ENCODE peak calls at places on chromosomes 1 and 21, in eight cellular contexts. One of them, this sample, is unnamed.

GRCh38 chr1:91712981-91713841 is 172.7 kb downstream of the TGFBR3 start:
- DNase-seq in upper lobe of right lung: no peak
- DNase-seq in adrenal gland: no peak
- DNase-seq in foreskin keratinocyte: no peak
- DNase-seq in D341Med: no peak
- DNase-seq in nucleus accumbens: no peak
- DNase-seq in T follicular helper cell: no peak
- DNase-seq in epithelial cell of proximal tubule: peak; percentile 53
- DNase-seq in this sample: peak; percentile 42

GRCh38 chr1:2183937-2184334 is 10.6 kb downstream of the FAAP20 start:
- DNase-seq in upper lobe of right lung: no peak
- DNase-seq in adrenal gland: no peak
- DNase-seq in T follicular helper cell: no peak
- DNase-seq in D341Med: no peak
- DNase-seq in epithelial cell of proximal tubule: no peak
- DNase-seq in nucleus accumbens: no peak
- DNase-seq in foreskin keratinocyte: no peak
- DNase-seq in this sample: no peak

GRCh38 chr1:93722081-93723031 is 40.7 kb upstream of the BCAR3 start:
- DNase-seq in T follicular helper cell: no peak
- DNase-seq in D341Med: no peak
- DNase-seq in adrenal gland: peak; percentile 38
- DNase-seq in upper lobe of right lung: no peak
- DNase-seq in nucleus accumbens: no peak
- DNase-seq in epithelial cell of proximal tubule: no peak
- DNase-seq in foreskin keratinocyte: no peak
- DNase-seq in this sample: no peak

GRCh38 chr1:118257946-118258345 is 72.9 kb upstream of the SPAG17 start:
- DNase-seq in adrenal gland: no peak
- DNase-seq in foreskin keratinocyte: no peak
- DNase-seq in T follicular helper cell: no peak
- DNase-seq in nucleus accumbens: no peak
- DNase-seq in epithelial cell of proximal tubule: no peak
- DNase-seq in D341Med: no peak
- DNase-seq in upper lobe of right lung: no peak
- DNase-seq in this sample: no peak

GRCh38 chr21:44696572-44696971 is 400 bp upstream of the KRTAP10-12 start:
- DNase-seq in D341Med: peak; percentile 24
- DNase-seq in foreskin keratinocyte: no peak
- DNase-seq in adrenal gland: no peak
- DNase-seq in epithelial cell of proximal tubule: no peak
- DNase-seq in nucleus accumbens: no peak
- DNase-seq in T follicular helper cell: no peak
- DNase-seq in upper lobe of right lung: no peak
- DNase-seq in this sample: no peak

GRCh38 chr1:201608635-201609395 is 69.9 kb downstream of the NAV1 start:
- DNase-seq in foreskin keratinocyte: no peak
- DNase-seq in nucleus accumbens: no peak
- DNase-seq in T follicular helper cell: no peak
- DNase-seq in upper lobe of right lung: no peak
- DNase-seq in epithelial cell of proximal tubule: no peak
- DNase-seq in adrenal gland: no peak
- DNase-seq in D341Med: no peak
- DNase-seq in this sample: no peak

GRCh38 chr1:177334276-177334675 is 163.5 kb downstream of the BRINP2 start:
- DNase-seq in foreskin keratinocyte: peak; percentile 34
- DNase-seq in epithelial cell of proximal tubule: no peak
- DNase-seq in upper lobe of right lung: no peak
- DNase-seq in nucleus accumbens: no peak
- DNase-seq in T follicular helper cell: no peak
- DNase-seq in adrenal gland: no peak
- DNase-seq in D341Med: no peak
- DNase-seq in this sample: no peak

GRCh38 chr21:40730051-40730760 is 116.8 kb downstream of the DSCAM start:
- DNase-seq in D341Med: no peak
- DNase-seq in epithelial cell of proximal tubule: no peak
- DNase-seq in foreskin keratinocyte: no peak
- DNase-seq in adrenal gland: no peak
- DNase-seq in T follicular helper cell: no peak
- DNase-seq in upper lobe of right lung: no peak
- DNase-seq in nucleus accumbens: no peak
- DNase-seq in this sample: no peak

GRCh38 chr1:27444632-27445031 is 45.3 kb downstream of the WASF2 start:
- DNase-seq in T follicular helper cell: no peak
- DNase-seq in adrenal gland: no peak
- DNase-seq in nucleus accumbens: no peak
- DNase-seq in foreskin keratinocyte: no peak
- DNase-seq in epithelial cell of proximal tubule: no peak
- DNase-seq in D341Med: no peak
- DNase-seq in upper lobe of right lung: no peak
- DNase-seq in this sample: no peak

GRCh38 chr1:101408212-101409042 is 171.6 kb downstream of the S1PR1 start:
- DNase-seq in foreskin keratinocyte: peak; percentile 26
- DNase-seq in nucleus accumbens: no peak
- DNase-seq in adrenal gland: no peak
- DNase-seq in upper lobe of right lung: no peak
- DNase-seq in epithelial cell of proximal tubule: no peak
- DNase-seq in T follicular helper cell: no peak
- DNase-seq in D341Med: no peak
- DNase-seq in this sample: no peak

GRCh38 chr1:10851024-10852013 is 54.9 kb upstream of the CASZ1 start:
- DNase-seq in T follicular helper cell: no peak
- DNase-seq in upper lobe of right lung: peak; percentile 44
- DNase-seq in foreskin keratinocyte: no peak
- DNase-seq in adrenal gland: no peak
- DNase-seq in nucleus accumbens: no peak
- DNase-seq in D341Med: no peak
- DNase-seq in epithelial cell of proximal tubule: no peak
- DNase-seq in this sample: no peak

GRCh38 chr1:207911983-207912760 is 1.2 kb upstream of the CD34 start:
- DNase-seq in nucleus accumbens: no peak
- DNase-seq in epithelial cell of proximal tubule: no peak
- DNase-seq in T follicular helper cell: no peak
- DNase-seq in D341Med: no peak
- DNase-seq in upper lobe of right lung: no peak
- DNase-seq in foreskin keratinocyte: peak; percentile 69
- DNase-seq in adrenal gland: no peak
- DNase-seq in this sample: no peak

GRCh38 chr1:184044603-184045376 is 6.7 kb upstream of the TSEN15 start:
- DNase-seq in foreskin keratinocyte: no peak
- DNase-seq in nucleus accumbens: no peak
- DNase-seq in epithelial cell of proximal tubule: no peak
- DNase-seq in adrenal gland: no peak
- DNase-seq in D341Med: no peak
- DNase-seq in upper lobe of right lung: no peak
- DNase-seq in T follicular helper cell: no peak
- DNase-seq in this sample: no peak

GRCh38 chr1:145960468-145961108 is 2.8 kb upstream of the LIX1L start:
- DNase-seq in foreskin keratinocyte: no peak
- DNase-seq in adrenal gland: peak; percentile 77
- DNase-seq in T follicular helper cell: peak; percentile 43
- DNase-seq in D341Med: peak; percentile 83
- DNase-seq in epithelial cell of proximal tubule: no peak
- DNase-seq in upper lobe of right lung: peak; percentile 88
- DNase-seq in nucleus accumbens: peak; percentile 60
- DNase-seq in this sample: no peak

GRCh38 chr1:37765937-37766664 is 1.2 kb upstream of the EPHA10 start:
- DNase-seq in T follicular helper cell: no peak
- DNase-seq in upper lobe of right lung: no peak
- DNase-seq in adrenal gland: no peak
- DNase-seq in D341Med: peak; percentile 59
- DNase-seq in epithelial cell of proximal tubule: no peak
- DNase-seq in nucleus accumbens: no peak
- DNase-seq in foreskin keratinocyte: no peak
- DNase-seq in this sample: peak; percentile 21

GRCh38 chr1:4379451-4380175 is 274.8 kb upstream of the AJAP1 start:
- DNase-seq in foreskin keratinocyte: no peak
- DNase-seq in T follicular helper cell: no peak
- DNase-seq in adrenal gland: no peak
- DNase-seq in upper lobe of right lung: no peak
- DNase-seq in D341Med: no peak
- DNase-seq in nucleus accumbens: no peak
- DNase-seq in epithelial cell of proximal tubule: no peak
- DNase-seq in this sample: no peak

GRCh38 chr1:194919146-194919545 is 1689.1 kb downstream of the KCNT2 start:
- DNase-seq in upper lobe of right lung: no peak
- DNase-seq in T follicular helper cell: no peak
- DNase-seq in adrenal gland: no peak
- DNase-seq in D341Med: no peak
- DNase-seq in epithelial cell of proximal tubule: no peak
- DNase-seq in foreskin keratinocyte: no peak
- DNase-seq in nucleus accumbens: no peak
- DNase-seq in this sample: no peak

GRCh38 chr1:78032964-78033796 is 12.6 kb upstream of the GIPC2 start:
- DNase-seq in D341Med: no peak
- DNase-seq in epithelial cell of proximal tubule: no peak
- DNase-seq in foreskin keratinocyte: peak; percentile 28
- DNase-seq in nucleus accumbens: no peak
- DNase-seq in upper lobe of right lung: no peak
- DNase-seq in adrenal gland: no peak
- DNase-seq in T follicular helper cell: no peak
- DNase-seq in this sample: no peak

GRCh38 chr1:29469457-29469856 is 233.1 kb downstream of the PTPRU start:
- DNase-seq in foreskin keratinocyte: no peak
- DNase-seq in epithelial cell of proximal tubule: no peak
- DNase-seq in nucleus accumbens: no peak
- DNase-seq in T follicular helper cell: no peak
- DNase-seq in upper lobe of right lung: no peak
- DNase-seq in D341Med: no peak
- DNase-seq in adrenal gland: no peak
- DNase-seq in this sample: no peak

GRCh38 chr1:178941261-178941689 is 70.4 kb upstream of the ANGPTL1 start:
- DNase-seq in epithelial cell of proximal tubule: no peak
- DNase-seq in D341Med: no peak
- DNase-seq in upper lobe of right lung: no peak
- DNase-seq in nucleus accumbens: no peak
- DNase-seq in adrenal gland: no peak
- DNase-seq in foreskin keratinocyte: no peak
- DNase-seq in T follicular helper cell: no peak
- DNase-seq in this sample: no peak

GRCh38 chr21:27033467-27033866 is 66.6 kb upstream of the ADAMTS5 start:
- DNase-seq in epithelial cell of proximal tubule: no peak
- DNase-seq in D341Med: no peak
- DNase-seq in adrenal gland: no peak
- DNase-seq in T follicular helper cell: no peak
- DNase-seq in nucleus accumbens: no peak
- DNase-seq in upper lobe of right lung: no peak
- DNase-seq in foreskin keratinocyte: no peak
- DNase-seq in this sample: no peak

GRCh38 chr1:78375996-78376395 is 114.8 kb upstream of the PTGFR start:
- DNase-seq in foreskin keratinocyte: no peak
- DNase-seq in T follicular helper cell: no peak
- DNase-seq in upper lobe of right lung: no peak
- DNase-seq in epithelial cell of proximal tubule: no peak
- DNase-seq in adrenal gland: no peak
- DNase-seq in nucleus accumbens: no peak
- DNase-seq in D341Med: no peak
- DNase-seq in this sample: no peak

GRCh38 chr1:67573481-67573880 is 111.5 kb upstream of the GADD45A start:
- DNase-seq in D341Med: no peak
- DNase-seq in T follicular helper cell: no peak
- DNase-seq in nucleus accumbens: no peak
- DNase-seq in adrenal gland: no peak
- DNase-seq in epithelial cell of proximal tubule: no peak
- DNase-seq in foreskin keratinocyte: no peak
- DNase-seq in upper lobe of right lung: no peak
- DNase-seq in this sample: no peak

GRCh38 chr1:14160766-14161165 is 437.7 kb upstream of the KAZN start:
- DNase-seq in D341Med: no peak
- DNase-seq in nucleus accumbens: no peak
- DNase-seq in foreskin keratinocyte: peak; percentile 23
- DNase-seq in T follicular helper cell: no peak
- DNase-seq in upper lobe of right lung: no peak
- DNase-seq in epithelial cell of proximal tubule: no peak
- DNase-seq in adrenal gland: no peak
- DNase-seq in this sample: no peak

GRCh38 chr1:16138772-16139221 is 17.1 kb downstream of the EPHA2 start:
- DNase-seq in D341Med: no peak
- DNase-seq in T follicular helper cell: no peak
- DNase-seq in upper lobe of right lung: no peak
- DNase-seq in nucleus accumbens: no peak
- DNase-seq in epithelial cell of proximal tubule: no peak
- DNase-seq in adrenal gland: no peak
- DNase-seq in foreskin keratinocyte: no peak
- DNase-seq in this sample: no peak

GRCh38 chr1:224264321-224264720 is 65.7 kb downstream of the NVL start:
- DNase-seq in T follicular helper cell: no peak
- DNase-seq in D341Med: no peak
- DNase-seq in epithelial cell of proximal tubule: no peak
- DNase-seq in foreskin keratinocyte: no peak
- DNase-seq in nucleus accumbens: no peak
- DNase-seq in upper lobe of right lung: no peak
- DNase-seq in adrenal gland: no peak
- DNase-seq in this sample: no peak

GRCh38 chr1:228478326-228478725 is 8.9 kb upstream of the RNF187 start:
- DNase-seq in upper lobe of right lung: no peak
- DNase-seq in foreskin keratinocyte: no peak
- DNase-seq in D341Med: no peak
- DNase-seq in adrenal gland: no peak
- DNase-seq in nucleus accumbens: no peak
- DNase-seq in T follicular helper cell: no peak
- DNase-seq in epithelial cell of proximal tubule: no peak
- DNase-seq in this sample: no peak

GRCh38 chr1:87004857-87005256 is 90.4 kb downstream of the HS2ST1 start:
- DNase-seq in epithelial cell of proximal tubule: no peak
- DNase-seq in upper lobe of right lung: no peak
- DNase-seq in adrenal gland: no peak
- DNase-seq in foreskin keratinocyte: no peak
- DNase-seq in T follicular helper cell: no peak
- DNase-seq in D341Med: no peak
- DNase-seq in nucleus accumbens: no peak
- DNase-seq in this sample: no peak

GRCh38 chr1:30807318-30808066 is 49.9 kb upstream of the LAPTM5 start:
- DNase-seq in D341Med: peak; percentile 84
- DNase-seq in nucleus accumbens: no peak
- DNase-seq in upper lobe of right lung: peak; percentile 64
- DNase-seq in epithelial cell of proximal tubule: no peak
- DNase-seq in adrenal gland: no peak
- DNase-seq in foreskin keratinocyte: no peak
- DNase-seq in T follicular helper cell: no peak
- DNase-seq in this sample: no peak

GRCh38 chr1:89812992-89813391 is 7.8 kb upstream of the LRRC8D start:
- DNase-seq in upper lobe of right lung: no peak
- DNase-seq in adrenal gland: no peak
- DNase-seq in foreskin keratinocyte: no peak
- DNase-seq in T follicular helper cell: no peak
- DNase-seq in D341Med: no peak
- DNase-seq in nucleus accumbens: no peak
- DNase-seq in epithelial cell of proximal tubule: no peak
- DNase-seq in this sample: no peak